ENCODE peak calls at places on chromosomes 3 and 15, in four cellular contexts. One of them, this sample, is unnamed. For H3K79me2, the result is how much of the 10 kb centered on the place peaks cover.

GRCh38 chr15:31501074-31501473 is 174.4 kb downstream of the KLF13 start:
- DNase-seq in mesendoderm: no peak
- DNase-seq in H9: no peak
- DNase-seq in H1: no peak
- DNase-seq in this sample: no peak

GRCh38 chr3:74643636-74644035 is 29.2 kb upstream of the CNTN3 start:
- DNase-seq in mesendoderm: peak
- DNase-seq in H9: no peak
- DNase-seq in H1: no peak
- DNase-seq in this sample: no peak

GRCh38 chr3:172009736-172010254 is 29.6 kb upstream of the FNDC3B start:
- DNase-seq in mesendoderm: peak
- DNase-seq in H9: peak
- DNase-seq in H1: peak
- DNase-seq in this sample: no peak

GRCh38 chr3:56881035-56881575 is 79.4 kb upstream of the ARHGEF3 start:
- DNase-seq in mesendoderm: no peak
- DNase-seq in H9: no peak
- DNase-seq in H1: no peak
- DNase-seq in this sample: no peak

GRCh38 chr15:48086582-48086981 is 34.2 kb upstream of the SLC24A5 start:
- DNase-seq in mesendoderm: no peak
- DNase-seq in H9: no peak
- DNase-seq in H1: no peak
- DNase-seq in this sample: no peak

GRCh38 chr3:44339181-44339741 is 695 bp downstream of the TCAIM start:
- DNase-seq in mesendoderm: no peak
- DNase-seq in H9: no peak
- DNase-seq in H1: no peak
- DNase-seq in this sample: no peak

GRCh38 chr3:115100172-115100571 is 46.9 kb downstream of the ZBTB20 start:
- DNase-seq in mesendoderm: peak
- DNase-seq in H9: no peak
- DNase-seq in H1: no peak
- DNase-seq in this sample: no peak

GRCh38 chr3:184737063-184737462 is 25.2 kb upstream of the MAGEF1 start:
- DNase-seq in mesendoderm: no peak
- DNase-seq in H9: no peak
- DNase-seq in H1: no peak
- DNase-seq in this sample: no peak

GRCh38 chr3:161101609-161102008 is 3.5 kb downstream of the B3GALNT1 start:
- DNase-seq in mesendoderm: no peak
- DNase-seq in H9: no peak
- DNase-seq in H1: no peak
- DNase-seq in this sample: no peak

GRCh38 chr15:89888214-89888804 is 5.5 kb downstream of the AP3S2 start:
- DNase-seq in mesendoderm: peak
- DNase-seq in H9: no peak
- DNase-seq in H1: no peak
- DNase-seq in this sample: peak

GRCh38 chr3:8854656-8855055 is 85.2 kb upstream of the OXTR start:
- DNase-seq in mesendoderm: no peak
- DNase-seq in H9: no peak
- DNase-seq in H1: no peak
- DNase-seq in this sample: no peak

GRCh38 chr3:187996609-187997008 is 157.3 kb upstream of the LPP start:
- DNase-seq in mesendoderm: no peak
- DNase-seq in H9: no peak
- DNase-seq in H1: no peak
- DNase-seq in this sample: no peak

GRCh38 chr3:49124991-49125670 is 4.5 kb upstream of the USP19 start:
- DNase-seq in mesendoderm: peak
- DNase-seq in H9: no peak
- DNase-seq in H1: no peak
- DNase-seq in this sample: no peak

GRCh38 chr3:69283496-69283895 is 102.4 kb downstream of the FRMD4B start:
- DNase-seq in mesendoderm: no peak
- DNase-seq in H9: no peak
- DNase-seq in H1: no peak
- DNase-seq in this sample: no peak

GRCh38 chr15:99058421-99058870 is 46.4 kb upstream of the SYNM start:
- DNase-seq in mesendoderm: no peak
- DNase-seq in H9: peak
- DNase-seq in H1: no peak
- DNase-seq in this sample: no peak

GRCh38 chr3:50356553-50356952 is 2.8 kb downstream of the TMEM115 start:
- DNase-seq in mesendoderm: no peak
- DNase-seq in H9: no peak
- DNase-seq in H1: no peak
- DNase-seq in this sample: no peak

GRCh38 chr15:32134777-32135307 is 104.5 kb downstream of the CHRNA7 start:
- DNase-seq in mesendoderm: no peak
- DNase-seq in H9: no peak
- DNase-seq in H1: no peak
- DNase-seq in this sample: no peak

GRCh38 chr15:96544162-96544756 is 213.8 kb downstream of the NR2F2 start:
- DNase-seq in mesendoderm: no peak
- DNase-seq in H9: no peak
- DNase-seq in H1: no peak
- DNase-seq in this sample: no peak

GRCh38 chr3:55488398-55489055 is 1.4 kb upstream of the WNT5A start:
- DNase-seq in mesendoderm: peak
- DNase-seq in H9: peak
- DNase-seq in H1: no peak
- DNase-seq in this sample: peak

GRCh38 chr3:190491533-190492054 is 22.3 kb upstream of the IL1RAP start:
- DNase-seq in mesendoderm: no peak
- DNase-seq in H9: no peak
- DNase-seq in H1: no peak
- DNase-seq in this sample: peak

GRCh38 chr3:34020761-34021635 is 222.6 kb downstream of the PDCD6IP start:
- DNase-seq in mesendoderm: no peak
- DNase-seq in H9: no peak
- DNase-seq in H1: no peak
- DNase-seq in this sample: no peak

GRCh38 chr15:69017978-69018377 is 3.5 kb downstream of the NOX5 start:
- DNase-seq in mesendoderm: no peak
- DNase-seq in H9: no peak
- DNase-seq in H1: no peak
- DNase-seq in this sample: peak

GRCh38 chr15:60095711-60096110 is 91.6 kb downstream of the FOXB1 start:
- DNase-seq in mesendoderm: no peak
- DNase-seq in H9: no peak
- DNase-seq in H1: no peak
- DNase-seq in this sample: peak

GRCh38 chr15:72230197-72231065 is 559 bp downstream of the PKM start:
- DNase-seq in mesendoderm: peak
- DNase-seq in H9: peak
- DNase-seq in H1: peak
- DNase-seq in this sample: peak

GRCh38 chr3:27606537-27606936 is 115.6 kb downstream of the EOMES start:
- DNase-seq in mesendoderm: no peak
- DNase-seq in H9: no peak
- DNase-seq in H1: no peak
- DNase-seq in this sample: no peak

GRCh38 chr3:170002829-170003228 is 35.0 kb upstream of the GPR160 start:
- DNase-seq in mesendoderm: no peak
- DNase-seq in H9: no peak
- DNase-seq in H1: no peak
- DNase-seq in this sample: no peak

GRCh38 chr3:71462586-71462985 is 120.9 kb downstream of the FOXP1 start:
- DNase-seq in mesendoderm: no peak
- DNase-seq in H9: no peak
- DNase-seq in H1: no peak
- DNase-seq in this sample: no peak

GRCh38 chr3:71464613-71465012 is 118.9 kb downstream of the FOXP1 start:
- DNase-seq in mesendoderm: no peak
- DNase-seq in H9: no peak
- DNase-seq in H1: no peak
- DNase-seq in this sample: no peak

GRCh38 chr3:71463622-71464021 is 119.9 kb downstream of the FOXP1 start:
- DNase-seq in mesendoderm: no peak
- DNase-seq in H9: no peak
- DNase-seq in H1: no peak
- DNase-seq in this sample: no peak

GRCh38 chr3:71466483-71466882 is 117.0 kb downstream of the FOXP1 start:
- DNase-seq in mesendoderm: no peak
- DNase-seq in H9: no peak
- DNase-seq in H1: no peak
- DNase-seq in this sample: no peak

GRCh38 chr3:71465371-71466007 is 118.0 kb downstream of the FOXP1 start:
- DNase-seq in mesendoderm: no peak
- DNase-seq in H9: no peak
- DNase-seq in H1: no peak
- DNase-seq in this sample: no peak
- H3K79me2 ChIP-seq in mesendoderm: under half
- H3K79me2 ChIP-seq in H9: under half
- H3K79me2 ChIP-seq in H1: under half
- H3K79me2 ChIP-seq in this sample: under half

GRCh38 chr15:41417418-41417811 is 520 bp downstream of the RTF1 start:
- DNase-seq in mesendoderm: peak
- DNase-seq in H9: peak
- DNase-seq in H1: no peak
- DNase-seq in this sample: no peak
- H3K23ac ChIP-seq in mesendoderm: peak
- H3K23ac ChIP-seq in H9: no peak
- H3K23ac ChIP-seq in H1: no peak
- H3K23ac ChIP-seq in this sample: no peak

GRCh38 chr3:197809356-197810020 is 18.4 kb downstream of the LRCH3 start:
- DNase-seq in mesendoderm: peak
- DNase-seq in H9: no peak
- DNase-seq in H1: no peak
- DNase-seq in this sample: peak
- H3K4ac ChIP-seq in mesendoderm: no peak
- H3K4ac ChIP-seq in H9: no peak
- H3K4ac ChIP-seq in H1: no peak
- H3K4ac ChIP-seq in this sample: no peak

DNA sequence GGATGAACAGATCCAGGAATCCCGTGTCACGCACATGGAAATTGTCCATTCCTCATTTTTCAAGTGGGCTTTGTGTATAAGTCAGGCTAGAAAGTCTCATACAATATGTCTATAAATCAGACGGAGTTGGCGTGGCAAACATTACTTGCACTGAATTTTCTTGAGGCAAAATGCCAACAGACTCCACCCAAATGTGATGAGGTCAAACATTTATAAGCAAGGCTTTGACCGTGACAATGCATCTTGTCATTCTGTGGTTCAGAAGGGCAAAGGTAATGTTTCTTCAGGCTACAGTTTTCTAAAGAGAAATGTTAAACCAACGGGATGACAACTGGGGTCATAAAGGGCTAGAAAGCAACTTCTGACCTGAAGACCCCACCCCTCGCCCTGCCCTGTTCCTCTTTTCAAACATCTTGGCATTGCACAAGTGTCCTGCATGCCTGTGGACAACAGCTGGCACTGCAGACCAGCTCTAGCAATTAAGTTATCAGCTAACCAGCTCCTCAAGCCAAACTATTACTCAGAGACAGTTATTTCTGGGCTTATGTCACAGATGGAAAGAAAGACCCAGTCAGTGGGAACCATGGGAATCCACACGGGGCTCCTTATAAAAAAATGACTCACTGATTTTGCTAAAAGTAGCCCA is 36.5 kb upstream of the SPTBN5 start:
- DNase-seq in mesendoderm: no peak
- DNase-seq in H9: no peak
- DNase-seq in H1: no peak
- DNase-seq in this sample: peak
- H3K79me2 ChIP-seq in mesendoderm: under half
- H3K79me2 ChIP-seq in H9: under half
- H3K79me2 ChIP-seq in H1: under half
- H3K79me2 ChIP-seq in this sample: under half

GRCh38 chr3:113829576-113830354 is 8.8 kb upstream of the GRAMD1C start:
- DNase-seq in mesendoderm: no peak
- DNase-seq in H9: no peak
- DNase-seq in H1: no peak
- DNase-seq in this sample: no peak
- H3K23ac ChIP-seq in mesendoderm: no peak
- H3K23ac ChIP-seq in H9: no peak
- H3K23ac ChIP-seq in H1: no peak
- H3K23ac ChIP-seq in this sample: no peak

GRCh38 chr3:16381426-16381825 is 116.4 kb downstream of the OXNAD1 start:
- DNase-seq in mesendoderm: no peak
- DNase-seq in H9: no peak
- DNase-seq in H1: no peak
- DNase-seq in this sample: no peak

GRCh38 chr3:16378415-16378814 is 113.4 kb downstream of the OXNAD1 start:
- DNase-seq in mesendoderm: no peak
- DNase-seq in H9: no peak
- DNase-seq in H1: no peak
- DNase-seq in this sample: no peak

GRCh38 chr3:16379838-16380237 is 114.8 kb downstream of the OXNAD1 start:
- DNase-seq in mesendoderm: no peak
- DNase-seq in H9: no peak
- DNase-seq in H1: no peak
- DNase-seq in this sample: no peak

GRCh38 chr3:16378920-16379319 is 113.9 kb downstream of the OXNAD1 start:
- DNase-seq in mesendoderm: no peak
- DNase-seq in H9: no peak
- DNase-seq in H1: no peak
- DNase-seq in this sample: no peak

DNA sequence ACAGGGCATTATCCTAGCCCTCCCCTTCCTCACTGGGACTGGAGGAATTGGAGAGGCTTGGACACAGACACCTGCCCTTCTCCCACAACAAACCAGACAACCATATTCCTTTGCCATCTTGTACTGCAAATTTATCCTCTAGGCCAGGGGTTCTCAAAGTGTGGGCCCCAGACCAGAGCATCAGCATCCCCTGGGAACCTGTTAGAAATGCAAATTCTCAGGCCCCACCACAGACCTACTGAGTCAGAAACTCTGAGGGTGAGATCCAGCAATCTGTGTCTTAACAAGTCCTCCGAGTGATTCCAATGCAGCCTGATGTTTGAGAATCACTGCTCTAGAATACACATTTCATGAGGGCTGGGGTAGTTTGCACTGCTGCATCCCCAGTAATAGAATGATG is 115.4 kb downstream of the OXNAD1 start:
- DNase-seq in mesendoderm: no peak
- DNase-seq in H9: no peak
- DNase-seq in H1: no peak
- DNase-seq in this sample: no peak
- H3K4ac ChIP-seq in mesendoderm: no peak
- H3K4ac ChIP-seq in H9: no peak
- H3K4ac ChIP-seq in H1: no peak
- H3K4ac ChIP-seq in this sample: no peak

This sample was measured in trophoblast cell.